ENCODE peak calls at places on chromosomes 16 and 17, in six cellular contexts. M is kidney; A is sigmoid colon; O is OCI-LY7; U is lower leg skin; X is CD4-positive, CD25-positive, alpha-beta regulatory T cell. C is an unnamed sample.
A peak's percentile ranks its signal among the peaks of the same experiment; 100 is the strongest.

GRCh38 chr17:7634384-7634783 is 4.4 kb downstream of the SHBG start:
- DNase-seq in M (peak; percentile 80), A (no peak), U (no peak), O (no peak), X (no peak), C (peak; percentile 27)

GRCh38 chr17:75749545-75750389 is 15.2 kb downstream of the GALK1 start:
- DNase-seq in X (peak; percentile 80), A (peak; percentile 94), U (peak; percentile 97), M (peak; percentile 92), O (peak; percentile 92), C (peak; percentile 77)

GRCh38 chr17:1617620-1618174 is 10.9 kb downstream of the SLC43A2 start:
- DNase-seq in A (no peak), O (no peak), X (no peak), U (no peak), M (no peak), C (no peak)

GRCh38 chr16:84041881-84042280 is 714 bp downstream of the SLC38A8 start:
- DNase-seq in U (no peak), A (no peak), O (no peak), M (peak; percentile 63), X (no peak), C (no peak)

GRCh38 chr17:77178050-77178449 is 37.3 kb downstream of the SEC14L1 start:
- DNase-seq in A (no peak), O (no peak), U (no peak), M (no peak), X (no peak), C (no peak)

GRCh38 chr16:84292032-84292431 is 2.6 kb upstream of the WFDC1 start:
- DNase-seq in M (no peak), X (no peak), O (no peak), A (no peak), U (no peak), C (no peak)

GRCh38 chr17:32111141-32111771 is 31.0 kb upstream of the RHOT1 start:
- DNase-seq in O (peak; percentile 12), U (no peak), X (peak; percentile 60), A (peak; percentile 82), M (no peak), C (no peak)

GRCh38 chr17:79845601-79845949 is 6.3 kb upstream of the CBX4 start:
- DNase-seq in A (no peak), O (no peak), U (no peak), X (no peak), M (no peak), C (no peak)

GRCh38 chr17:14268264-14268663 is 31.6 kb upstream of the CDRT15 start:
- DNase-seq in X (peak; percentile 26), M (no peak), O (peak; percentile 40), U (no peak), A (no peak), C (no peak)

GRCh38 chr16:86128246-86128645 is 229.3 kb downstream of the IRF8 start:
- DNase-seq in A (peak; percentile 21), M (no peak), O (no peak), X (no peak), U (peak; percentile 70), C (no peak)

GRCh38 chr17:1649844-1650409 is at the start of gene RILP:
- DNase-seq in X (peak; percentile 63), O (no peak), M (peak; percentile 94), A (peak; percentile 91), U (peak; percentile 96), C (no peak)

GRCh38 chr16:86096850-86097249 is 197.9 kb downstream of the IRF8 start:
- DNase-seq in M (no peak), U (peak; percentile 64), A (peak; percentile 15), X (no peak), O (no peak), C (no peak)

GRCh38 chr17:45332989-45333701 is 16.3 kb upstream of the MAP3K14 start:
- DNase-seq in O (peak; percentile 69), M (no peak), A (peak; percentile 41), X (peak; percentile 41), U (peak; percentile 71), C (no peak)

GRCh38 chr17:33169580-33170285 is 123.4 kb downstream of the ASIC2 start:
- DNase-seq in X (no peak), M (no peak), O (no peak), U (no peak), A (no peak), C (no peak)

GRCh38 chr16:50989047-50989446 is 162.0 kb downstream of the SALL1 start:
- DNase-seq in X (no peak), M (no peak), A (no peak), U (no peak), O (peak; percentile 23), C (no peak)

GRCh38 chr17:82687375-82687861 is 11.1 kb downstream of the RAB40B start:
- DNase-seq in M (peak; percentile 83), A (no peak), X (no peak), O (no peak), U (no peak), C (peak; percentile 74)

GRCh38 chr17:44004761-44005526 is 522 bp downstream of the NAGS start:
- DNase-seq in O (no peak), M (peak; percentile 82), A (no peak), U (peak; percentile 87), X (peak; percentile 18), C (no peak)

C was measured in hippocampal formation.